ENCODE peak calls at places on chromosomes 4 and X, in four cellular contexts. N is endodermal cell, I is pancreas, X is left cardiac atrium. D is an unnamed sample.

GRCh38 chr4:65170768-65171514 is 499.3 kb downstream of the EPHA5 start:
- DNase-seq in N (no peak), I (no peak), X (no peak), D (no peak)

GRCh38 chr4:186881521-186882220 is 158.0 kb upstream of the FAT1 start:
- DNase-seq in N (no peak), I (no peak), X (no peak), D (no peak)

GRCh38 chrX:48685416-48685815 is 1.8 kb downstream of the WAS start:
- DNase-seq in N (no peak), I (no peak), X (no peak), D (no peak)

GRCh38 chr4:184322328-184323025 is 104.8 kb upstream of the ENPP6 start:
- DNase-seq in N (no peak), I (no peak), X (no peak), D (no peak)

GRCh38 chrX:49184294-49185061 is 1.7 kb downstream of the PRICKLE3 start:
- DNase-seq in N (peak), I (peak), X (peak), D (peak)

GRCh38 chr4:110198472-110199419 is at the start of gene ELOVL6:
- DNase-seq in N (peak), I (peak), X (peak), D (peak)

GRCh38 chrX:30875957-30876356 is 13.1 kb downstream of the TAB3 start:
- DNase-seq in N (no peak), I (no peak), X (no peak), D (no peak)

GRCh38 chr4:64385177-64385549 is 24.1 kb downstream of the TECRL start:
- DNase-seq in N (no peak), I (no peak), X (no peak), D (no peak)

GRCh38 chrX:110418220-110418856 is 59.7 kb downstream of the RTL9 start:
- DNase-seq in N (peak), I (no peak), X (peak), D (peak)

GRCh38 chr4:26459054-26459755 is 31.1 kb downstream of the CCKAR start:
- DNase-seq in N (no peak), I (no peak), X (no peak), D (peak)

GRCh38 chrX:51568586-51568985 is 50.1 kb downstream of the CENPVL3 start:
- DNase-seq in N (no peak), I (no peak), X (no peak), D (no peak)

GRCh38 chr4:127446309-127446708 is 186.4 kb upstream of the INTU start:
- DNase-seq in N (no peak), I (no peak), X (no peak), D (no peak)

GRCh38 chr4:7367894-7368293 is 66.8 kb downstream of the PSAPL1 start:
- DNase-seq in N (no peak), I (peak), X (no peak), D (no peak)

GRCh38 chrX:3191186-3191585 is 149.9 kb downstream of the ARSF start:
- DNase-seq in N (no peak), I (no peak), X (no peak), D (no peak)

GRCh38 chrX:43971966-43972961 is 926 bp downstream of the NDP start:
- DNase-seq in N (no peak), I (no peak), X (no peak), D (no peak)

GRCh38 chr4:65227628-65228027 is 442.7 kb downstream of the EPHA5 start:
- DNase-seq in N (no peak), I (no peak), X (no peak), D (no peak)

GRCh38 chr4:129362685-129363274 is 266.8 kb downstream of the C4orf33 start:
- DNase-seq in N (peak), I (peak), X (peak), D (peak)

GRCh38 chrX:102833136-102833535 is 103.9 kb upstream of the RAB40AL start:
- DNase-seq in N (no peak), I (no peak), X (no peak), D (peak)

GRCh38 chr4:150784305-150784704 is 202.4 kb downstream of the MAB21L2 start:
- DNase-seq in N (peak), I (no peak), X (no peak), D (peak)

GRCh38 chrX:24536551-24536950 is 71.5 kb downstream of the PDK3 start:
- DNase-seq in N (no peak), I (no peak), X (no peak), D (no peak)

GRCh38 chr4:133186210-133186609 is 37.1 kb downstream of the PCDH10 start:
- DNase-seq in N (no peak), I (no peak), X (no peak), D (no peak)

GRCh38 chr4:93144644-93145043 is 683.9 kb upstream of the ATOH1 start:
- DNase-seq in N (no peak), I (no peak), X (no peak), D (no peak)

GRCh38 chr4:86961103-86961502 is 26.3 kb downstream of the AFF1 start:
- DNase-seq in N (no peak), I (no peak), X (no peak), D (no peak)

GRCh38 chr4:126939401-126939800 is 693.4 kb upstream of the INTU start:
- DNase-seq in N (no peak), I (no peak), X (no peak), D (no peak)

GRCh38 chrX:118271770-118272169 is 74.1 kb upstream of the WDR44 start:
- DNase-seq in N (no peak), I (no peak), X (no peak), D (no peak)

GRCh38 chr4:113738251-113738650 is 23.3 kb downstream of the CAMK2D start:
- DNase-seq in N (no peak), I (no peak), X (no peak), D (no peak)

GRCh38 chr4:10100734-10101216 is 15.8 kb downstream of the WDR1 start:
- DNase-seq in N (no peak), I (no peak), X (peak), D (no peak)

GRCh38 chr4:149709640-149710039 is 106.0 kb downstream of the IQCM start:
- DNase-seq in N (no peak), I (no peak), X (no peak), D (no peak)

GRCh38 chr4:65943076-65943475 is 272.8 kb upstream of the EPHA5 start:
- DNase-seq in N (peak), I (no peak), X (no peak), D (peak)

GRCh38 chrX:48761674-48762471 is at the start of gene GLOD5:
- DNase-seq in N (peak), I (peak), X (no peak), D (peak)

GRCh38 chr4:184885602-184886001 is 59.8 kb upstream of the ACSL1 start:
- DNase-seq in N (no peak), I (no peak), X (no peak), D (no peak)

GRCh38 chrX:2383735-2384134 is 117.0 kb downstream of the DHRSX start:
- DNase-seq in N (no peak), I (no peak), X (no peak), D (no peak)

GRCh38 chr4:89273741-89274141 is 33.9 kb downstream of the GPRIN3 start:
- DNase-seq in N (no peak), I (no peak), X (no peak), D (no peak)

GRCh38 chr4:182221987-182222386 is 21.2 kb upstream of the TENM3 start:
- DNase-seq in N (no peak), I (no peak), X (no peak), D (no peak)

GRCh38 chr4:75180217-75180616 is 247.3 kb downstream of the PARM1 start:
- DNase-seq in N (no peak), I (no peak), X (no peak), D (no peak)

GRCh38 chr4:81397635-81398034 is 74.1 kb downstream of the RASGEF1B start:
- DNase-seq in N (no peak), I (no peak), X (no peak), D (no peak)

GRCh38 chr4:114263233-114263632 is 283.8 kb upstream of the ARSJ start:
- DNase-seq in N (no peak), I (no peak), X (no peak), D (peak)

GRCh38 chr4:125956281-125956680 is 641.5 kb downstream of the FAT4 start:
- DNase-seq in N (no peak), I (no peak), X (no peak), D (no peak)

D was measured in GM23338.